ENCODE peak calls at places on chromosomes 13 and 19, in five cellular contexts. A is stimulated activated CD4-positive, alpha-beta T cell treated with anti-CD3 and anti-CD28 coated beads, Interleukin-15, amount 100 ng/mL, for 1 hour; P is GM12865; F is H54; E is NCI-H774. L is an unnamed sample.

GRCh38 chr13:62167650-62168172 is 752.1 kb upstream of the PCDH20 start:
- DNase-seq in E (no peak), A (no peak), P (no peak), F (no peak), L (no peak)

GRCh38 chr19:18500820-18501219 is 21.1 kb downstream of the ELL start:
- DNase-seq in P (no peak), E (no peak), A (no peak), F (no peak), L (no peak)

GRCh38 chr13:27014406-27015359 is 156.9 kb downstream of the USP12 start:
- DNase-seq in A (no peak), E (no peak), P (no peak), F (no peak), L (no peak)

GRCh38 chr13:73060251-73061160 is 1.7 kb downstream of the KLF5 start:
- DNase-seq in P (peak; percentile 6), F (peak; percentile 38), A (no peak), E (no peak), L (no peak)

GRCh38 chr13:83182845-83183244 is 699.4 kb downstream of the SLITRK1 start:
- DNase-seq in A (no peak), P (no peak), F (no peak), E (no peak), L (no peak)

GRCh38 chr19:42524943-42525342 is 3.3 kb downstream of the CEACAM1 start:
- DNase-seq in F (no peak), A (no peak), P (no peak), E (no peak), L (no peak)

GRCh38 chr19:55540619-55541018 is 3.7 kb upstream of the SBK2 start:
- DNase-seq in F (no peak), E (peak; percentile 22), A (no peak), P (no peak), L (no peak)

GRCh38 chr19:51065221-51065960 is 499 bp upstream of the KLK13 start:
- DNase-seq in E (no peak), F (no peak), P (no peak), A (no peak), L (no peak)

GRCh38 chr19:8208119-8208709 is 956 bp upstream of the CERS4 start:
- DNase-seq in F (no peak), P (no peak), E (no peak), A (no peak), L (no peak)

GRCh38 chr19:54470276-54470887 is 2.7 kb downstream of the CDC42EP5 start:
- DNase-seq in P (no peak), F (no peak), A (no peak), E (no peak), L (no peak)

GRCh38 chr13:40362502-40362901 is 303.9 kb downstream of the FOXO1 start:
- DNase-seq in P (no peak), A (no peak), E (no peak), F (no peak), L (no peak)

GRCh38 chr19:38056646-38057045 is 149.6 kb downstream of the SIPA1L3 start:
- DNase-seq in F (no peak), P (no peak), E (no peak), A (no peak), L (no peak)

GRCh38 chr13:32425158-32425557 is 2.8 kb downstream of the N4BP2L1 start:
- DNase-seq in F (no peak), E (no peak), A (no peak), P (no peak), L (no peak)

GRCh38 chr19:10402441-10403038 is 802 bp downstream of the CDC37 start:
- DNase-seq in A (no peak), E (no peak), P (no peak), F (no peak), L (no peak)

GRCh38 chr13:98299954-98300350 is 122.9 kb upstream of the RNF113B start:
- DNase-seq in F (no peak), E (no peak), P (no peak), A (no peak), L (no peak)